ENCODE peak calls at places on chromosomes 11 and 22, in six cellular contexts. One of them, this sample, is unnamed.

GRCh38 chr11:12174145-12175143 is 64.1 kb downstream of the MICAL2 start:
- DNase-seq in activated effector memory CD4-positive, alpha-beta T cell treated with Interleukin-2 at 50 U/mL for 16 hours: no peak
- DNase-seq in tibial artery: no peak
- DNase-seq in coronary artery: peak; percentile 46
- DNase-seq in activated CD8-positive, alpha-beta memory T cell treated with anti-CD3 and anti-CD28 coated beads, Interleukin-2, amount 50 U/mL, for 48 hours: no peak
- DNase-seq in hippocampal formation: peak; percentile 26
- DNase-seq in this sample: no peak

GRCh38 chr11:9893474-9893873 is 229.6 kb downstream of the SWAP70 start:
- DNase-seq in activated effector memory CD4-positive, alpha-beta T cell treated with Interleukin-2 at 50 U/mL for 16 hours: no peak
- DNase-seq in tibial artery: no peak
- DNase-seq in coronary artery: no peak
- DNase-seq in activated CD8-positive, alpha-beta memory T cell treated with anti-CD3 and anti-CD28 coated beads, Interleukin-2, amount 50 U/mL, for 48 hours: no peak
- DNase-seq in hippocampal formation: no peak
- DNase-seq in this sample: no peak

GRCh38 chr22:40014661-40015255 is 20.0 kb downstream of the FAM83F start:
- DNase-seq in activated effector memory CD4-positive, alpha-beta T cell treated with Interleukin-2 at 50 U/mL for 16 hours: no peak
- DNase-seq in tibial artery: no peak
- DNase-seq in coronary artery: no peak
- DNase-seq in activated CD8-positive, alpha-beta memory T cell treated with anti-CD3 and anti-CD28 coated beads, Interleukin-2, amount 50 U/mL, for 48 hours: no peak
- DNase-seq in hippocampal formation: no peak
- DNase-seq in this sample: no peak

GRCh38 chr11:5631969-5632635 is 7.3 kb downstream of the TRIM34 start:
- DNase-seq in activated effector memory CD4-positive, alpha-beta T cell treated with Interleukin-2 at 50 U/mL for 16 hours: no peak
- DNase-seq in tibial artery: no peak
- DNase-seq in coronary artery: no peak
- DNase-seq in activated CD8-positive, alpha-beta memory T cell treated with anti-CD3 and anti-CD28 coated beads, Interleukin-2, amount 50 U/mL, for 48 hours: no peak
- DNase-seq in hippocampal formation: no peak
- DNase-seq in this sample: no peak

GRCh38 chr22:37345863-37346514 is 63.7 kb downstream of the CYTH4 start:
- DNase-seq in activated effector memory CD4-positive, alpha-beta T cell treated with Interleukin-2 at 50 U/mL for 16 hours: no peak
- DNase-seq in tibial artery: no peak
- DNase-seq in coronary artery: no peak
- DNase-seq in activated CD8-positive, alpha-beta memory T cell treated with anti-CD3 and anti-CD28 coated beads, Interleukin-2, amount 50 U/mL, for 48 hours: no peak
- DNase-seq in hippocampal formation: no peak
- DNase-seq in this sample: no peak

GRCh38 chr22:27032121-27032761 is 374.9 kb downstream of the MIAT start:
- DNase-seq in activated effector memory CD4-positive, alpha-beta T cell treated with Interleukin-2 at 50 U/mL for 16 hours: no peak
- DNase-seq in tibial artery: peak; percentile 36
- DNase-seq in coronary artery: peak; percentile 79
- DNase-seq in activated CD8-positive, alpha-beta memory T cell treated with anti-CD3 and anti-CD28 coated beads, Interleukin-2, amount 50 U/mL, for 48 hours: no peak
- DNase-seq in hippocampal formation: peak; percentile 46
- DNase-seq in this sample: no peak

GRCh38 chr11:116415095-116415494 is 357.7 kb downstream of the BUD13 start:
- DNase-seq in activated effector memory CD4-positive, alpha-beta T cell treated with Interleukin-2 at 50 U/mL for 16 hours: no peak
- DNase-seq in tibial artery: no peak
- DNase-seq in coronary artery: no peak
- DNase-seq in activated CD8-positive, alpha-beta memory T cell treated with anti-CD3 and anti-CD28 coated beads, Interleukin-2, amount 50 U/mL, for 48 hours: no peak
- DNase-seq in hippocampal formation: peak; percentile 28
- DNase-seq in this sample: no peak

GRCh38 chr22:26041931-26042330 is 127.3 kb upstream of the SEZ6L start:
- DNase-seq in activated effector memory CD4-positive, alpha-beta T cell treated with Interleukin-2 at 50 U/mL for 16 hours: no peak
- DNase-seq in tibial artery: no peak
- DNase-seq in coronary artery: no peak
- DNase-seq in activated CD8-positive, alpha-beta memory T cell treated with anti-CD3 and anti-CD28 coated beads, Interleukin-2, amount 50 U/mL, for 48 hours: no peak
- DNase-seq in hippocampal formation: no peak
- DNase-seq in this sample: no peak

GRCh38 chr22:48979482-48979881 is 848.2 kb downstream of the BRD1 start:
- DNase-seq in activated effector memory CD4-positive, alpha-beta T cell treated with Interleukin-2 at 50 U/mL for 16 hours: no peak
- DNase-seq in tibial artery: no peak
- DNase-seq in coronary artery: no peak
- DNase-seq in activated CD8-positive, alpha-beta memory T cell treated with anti-CD3 and anti-CD28 coated beads, Interleukin-2, amount 50 U/mL, for 48 hours: no peak
- DNase-seq in hippocampal formation: no peak
- DNase-seq in this sample: no peak

GRCh38 chr11:88478136-88478785 is 140.7 kb upstream of the CTSC start:
- DNase-seq in activated effector memory CD4-positive, alpha-beta T cell treated with Interleukin-2 at 50 U/mL for 16 hours: no peak
- DNase-seq in tibial artery: no peak
- DNase-seq in coronary artery: no peak
- DNase-seq in activated CD8-positive, alpha-beta memory T cell treated with anti-CD3 and anti-CD28 coated beads, Interleukin-2, amount 50 U/mL, for 48 hours: no peak
- DNase-seq in hippocampal formation: no peak
- DNase-seq in this sample: no peak

GRCh38 chr11:27621440-27622161 is 78.7 kb downstream of the BDNF start:
- DNase-seq in activated effector memory CD4-positive, alpha-beta T cell treated with Interleukin-2 at 50 U/mL for 16 hours: no peak
- DNase-seq in tibial artery: no peak
- DNase-seq in coronary artery: no peak
- DNase-seq in activated CD8-positive, alpha-beta memory T cell treated with anti-CD3 and anti-CD28 coated beads, Interleukin-2, amount 50 U/mL, for 48 hours: no peak
- DNase-seq in hippocampal formation: no peak
- DNase-seq in this sample: no peak

GRCh38 chr11:33399421-33399820 is 142.2 kb downstream of the HIPK3 start:
- DNase-seq in activated effector memory CD4-positive, alpha-beta T cell treated with Interleukin-2 at 50 U/mL for 16 hours: no peak
- DNase-seq in tibial artery: no peak
- DNase-seq in coronary artery: no peak
- DNase-seq in activated CD8-positive, alpha-beta memory T cell treated with anti-CD3 and anti-CD28 coated beads, Interleukin-2, amount 50 U/mL, for 48 hours: no peak
- DNase-seq in hippocampal formation: no peak
- DNase-seq in this sample: no peak

GRCh38 chr11:2219318-2220017 is 47.9 kb upstream of the TH start:
- DNase-seq in activated effector memory CD4-positive, alpha-beta T cell treated with Interleukin-2 at 50 U/mL for 16 hours: no peak
- DNase-seq in tibial artery: no peak
- DNase-seq in coronary artery: no peak
- DNase-seq in activated CD8-positive, alpha-beta memory T cell treated with anti-CD3 and anti-CD28 coated beads, Interleukin-2, amount 50 U/mL, for 48 hours: no peak
- DNase-seq in hippocampal formation: no peak
- DNase-seq in this sample: peak; percentile 4

GRCh38 chr11:33737362-33737821 is 1.2 kb upstream of the CD59 start:
- DNase-seq in activated effector memory CD4-positive, alpha-beta T cell treated with Interleukin-2 at 50 U/mL for 16 hours: no peak
- DNase-seq in tibial artery: no peak
- DNase-seq in coronary artery: no peak
- DNase-seq in activated CD8-positive, alpha-beta memory T cell treated with anti-CD3 and anti-CD28 coated beads, Interleukin-2, amount 50 U/mL, for 48 hours: no peak
- DNase-seq in hippocampal formation: no peak
- DNase-seq in this sample: no peak

GRCh38 chr22:27552863-27553262 is 248.7 kb downstream of the MN1 start:
- DNase-seq in activated effector memory CD4-positive, alpha-beta T cell treated with Interleukin-2 at 50 U/mL for 16 hours: no peak
- DNase-seq in tibial artery: no peak
- DNase-seq in coronary artery: no peak
- DNase-seq in activated CD8-positive, alpha-beta memory T cell treated with anti-CD3 and anti-CD28 coated beads, Interleukin-2, amount 50 U/mL, for 48 hours: no peak
- DNase-seq in hippocampal formation: no peak
- DNase-seq in this sample: no peak

GRCh38 chr11:64930346-64930745 is 5.3 kb downstream of the GPHA2 start:
- DNase-seq in activated effector memory CD4-positive, alpha-beta T cell treated with Interleukin-2 at 50 U/mL for 16 hours: no peak
- DNase-seq in tibial artery: no peak
- DNase-seq in coronary artery: no peak
- DNase-seq in activated CD8-positive, alpha-beta memory T cell treated with anti-CD3 and anti-CD28 coated beads, Interleukin-2, amount 50 U/mL, for 48 hours: no peak
- DNase-seq in hippocampal formation: no peak
- DNase-seq in this sample: no peak

GRCh38 chr11:12397953-12398352 is 20.6 kb downstream of the PARVA start:
- DNase-seq in activated effector memory CD4-positive, alpha-beta T cell treated with Interleukin-2 at 50 U/mL for 16 hours: no peak
- DNase-seq in tibial artery: peak; percentile 55
- DNase-seq in coronary artery: no peak
- DNase-seq in activated CD8-positive, alpha-beta memory T cell treated with anti-CD3 and anti-CD28 coated beads, Interleukin-2, amount 50 U/mL, for 48 hours: no peak
- DNase-seq in hippocampal formation: no peak
- DNase-seq in this sample: no peak

GRCh38 chr11:46159694-46160093 is 38.4 kb upstream of the PHF21A start:
- DNase-seq in activated effector memory CD4-positive, alpha-beta T cell treated with Interleukin-2 at 50 U/mL for 16 hours: no peak
- DNase-seq in tibial artery: no peak
- DNase-seq in coronary artery: no peak
- DNase-seq in activated CD8-positive, alpha-beta memory T cell treated with anti-CD3 and anti-CD28 coated beads, Interleukin-2, amount 50 U/mL, for 48 hours: no peak
- DNase-seq in hippocampal formation: no peak
- DNase-seq in this sample: no peak

GRCh38 chr22:37028692-37029674 is 9.4 kb downstream of the MPST start:
- DNase-seq in activated effector memory CD4-positive, alpha-beta T cell treated with Interleukin-2 at 50 U/mL for 16 hours: no peak
- DNase-seq in tibial artery: no peak
- DNase-seq in coronary artery: no peak
- DNase-seq in activated CD8-positive, alpha-beta memory T cell treated with anti-CD3 and anti-CD28 coated beads, Interleukin-2, amount 50 U/mL, for 48 hours: no peak
- DNase-seq in hippocampal formation: no peak
- DNase-seq in this sample: no peak

GRCh38 chr11:108670381-108670930 is 5.6 kb downstream of the DDX10 start:
- DNase-seq in activated effector memory CD4-positive, alpha-beta T cell treated with Interleukin-2 at 50 U/mL for 16 hours: no peak
- DNase-seq in tibial artery: no peak
- DNase-seq in coronary artery: no peak
- DNase-seq in activated CD8-positive, alpha-beta memory T cell treated with anti-CD3 and anti-CD28 coated beads, Interleukin-2, amount 50 U/mL, for 48 hours: no peak
- DNase-seq in hippocampal formation: no peak
- DNase-seq in this sample: no peak

GRCh38 chr11:2940166-2940929 is 11.1 kb upstream of the PHLDA2 start:
- DNase-seq in activated effector memory CD4-positive, alpha-beta T cell treated with Interleukin-2 at 50 U/mL for 16 hours: no peak
- DNase-seq in tibial artery: no peak
- DNase-seq in coronary artery: peak; percentile 74
- DNase-seq in activated CD8-positive, alpha-beta memory T cell treated with anti-CD3 and anti-CD28 coated beads, Interleukin-2, amount 50 U/mL, for 48 hours: peak; percentile 71
- DNase-seq in hippocampal formation: no peak
- DNase-seq in this sample: peak; percentile 44

GRCh38 chr11:117786099-117786870 is 10.7 kb downstream of the DSCAML1 start:
- DNase-seq in activated effector memory CD4-positive, alpha-beta T cell treated with Interleukin-2 at 50 U/mL for 16 hours: no peak
- DNase-seq in tibial artery: no peak
- DNase-seq in coronary artery: no peak
- DNase-seq in activated CD8-positive, alpha-beta memory T cell treated with anti-CD3 and anti-CD28 coated beads, Interleukin-2, amount 50 U/mL, for 48 hours: no peak
- DNase-seq in hippocampal formation: no peak
- DNase-seq in this sample: no peak

GRCh38 chr11:117146521-117146920 is 2.4 kb downstream of the PAFAH1B2 start:
- DNase-seq in activated effector memory CD4-positive, alpha-beta T cell treated with Interleukin-2 at 50 U/mL for 16 hours: no peak
- DNase-seq in tibial artery: no peak
- DNase-seq in coronary artery: no peak
- DNase-seq in activated CD8-positive, alpha-beta memory T cell treated with anti-CD3 and anti-CD28 coated beads, Interleukin-2, amount 50 U/mL, for 48 hours: no peak
- DNase-seq in hippocampal formation: no peak
- DNase-seq in this sample: no peak

GRCh38 chr11:17386331-17387084 is 2.0 kb downstream of the KCNJ11 start:
- DNase-seq in activated effector memory CD4-positive, alpha-beta T cell treated with Interleukin-2 at 50 U/mL for 16 hours: no peak
- DNase-seq in tibial artery: peak; percentile 47
- DNase-seq in coronary artery: no peak
- DNase-seq in activated CD8-positive, alpha-beta memory T cell treated with anti-CD3 and anti-CD28 coated beads, Interleukin-2, amount 50 U/mL, for 48 hours: peak; percentile 66
- DNase-seq in hippocampal formation: peak; percentile 60
- DNase-seq in this sample: peak; percentile 46

GRCh38 chr22:26585104-26585790 is 4.7 kb downstream of the TPST2 start:
- DNase-seq in activated effector memory CD4-positive, alpha-beta T cell treated with Interleukin-2 at 50 U/mL for 16 hours: no peak
- DNase-seq in tibial artery: peak; percentile 45
- DNase-seq in coronary artery: peak; percentile 79
- DNase-seq in activated CD8-positive, alpha-beta memory T cell treated with anti-CD3 and anti-CD28 coated beads, Interleukin-2, amount 50 U/mL, for 48 hours: no peak
- DNase-seq in hippocampal formation: no peak
- DNase-seq in this sample: no peak

GRCh38 chr11:66190776-66191175 is 77.7 kb upstream of the RAB1B start:
- DNase-seq in activated effector memory CD4-positive, alpha-beta T cell treated with Interleukin-2 at 50 U/mL for 16 hours: no peak
- DNase-seq in tibial artery: no peak
- DNase-seq in coronary artery: no peak
- DNase-seq in activated CD8-positive, alpha-beta memory T cell treated with anti-CD3 and anti-CD28 coated beads, Interleukin-2, amount 50 U/mL, for 48 hours: no peak
- DNase-seq in hippocampal formation: no peak
- DNase-seq in this sample: no peak

GRCh38 chr11:81990659-81991443 is 742.8 kb downstream of the FAM181B start:
- DNase-seq in activated effector memory CD4-positive, alpha-beta T cell treated with Interleukin-2 at 50 U/mL for 16 hours: no peak
- DNase-seq in tibial artery: no peak
- DNase-seq in coronary artery: no peak
- DNase-seq in activated CD8-positive, alpha-beta memory T cell treated with anti-CD3 and anti-CD28 coated beads, Interleukin-2, amount 50 U/mL, for 48 hours: no peak
- DNase-seq in hippocampal formation: no peak
- DNase-seq in this sample: no peak

GRCh38 chr22:33570110-33570509 is 350.2 kb downstream of the LARGE1 start:
- DNase-seq in activated effector memory CD4-positive, alpha-beta T cell treated with Interleukin-2 at 50 U/mL for 16 hours: no peak
- DNase-seq in tibial artery: no peak
- DNase-seq in coronary artery: no peak
- DNase-seq in activated CD8-positive, alpha-beta memory T cell treated with anti-CD3 and anti-CD28 coated beads, Interleukin-2, amount 50 U/mL, for 48 hours: no peak
- DNase-seq in hippocampal formation: no peak
- DNase-seq in this sample: no peak

GRCh38 chr11:20337526-20338154 is 25.9 kb upstream of the HTATIP2 start:
- DNase-seq in activated effector memory CD4-positive, alpha-beta T cell treated with Interleukin-2 at 50 U/mL for 16 hours: no peak
- DNase-seq in tibial artery: no peak
- DNase-seq in coronary artery: no peak
- DNase-seq in activated CD8-positive, alpha-beta memory T cell treated with anti-CD3 and anti-CD28 coated beads, Interleukin-2, amount 50 U/mL, for 48 hours: no peak
- DNase-seq in hippocampal formation: peak; percentile 33
- DNase-seq in this sample: no peak

GRCh38 chr11:124481365-124482323 is 36.1 kb upstream of the OR8B8 start:
- DNase-seq in activated effector memory CD4-positive, alpha-beta T cell treated with Interleukin-2 at 50 U/mL for 16 hours: no peak
- DNase-seq in tibial artery: peak; percentile 35
- DNase-seq in coronary artery: no peak
- DNase-seq in activated CD8-positive, alpha-beta memory T cell treated with anti-CD3 and anti-CD28 coated beads, Interleukin-2, amount 50 U/mL, for 48 hours: no peak
- DNase-seq in hippocampal formation: no peak
- DNase-seq in this sample: peak; percentile 11

GRCh38 chr11:44625759-44626523 is 60.5 kb downstream of the CD82 start:
- DNase-seq in activated effector memory CD4-positive, alpha-beta T cell treated with Interleukin-2 at 50 U/mL for 16 hours: no peak
- DNase-seq in tibial artery: no peak
- DNase-seq in coronary artery: peak; percentile 64
- DNase-seq in activated CD8-positive, alpha-beta memory T cell treated with anti-CD3 and anti-CD28 coated beads, Interleukin-2, amount 50 U/mL, for 48 hours: peak; percentile 50
- DNase-seq in hippocampal formation: no peak
- DNase-seq in this sample: peak; percentile 8

GRCh38 chr11:124843616-124843910 is 21.7 kb upstream of the ROBO3 start:
- DNase-seq in activated effector memory CD4-positive, alpha-beta T cell treated with Interleukin-2 at 50 U/mL for 16 hours: no peak
- DNase-seq in tibial artery: no peak
- DNase-seq in coronary artery: no peak
- DNase-seq in activated CD8-positive, alpha-beta memory T cell treated with anti-CD3 and anti-CD28 coated beads, Interleukin-2, amount 50 U/mL, for 48 hours: no peak
- DNase-seq in hippocampal formation: no peak
- DNase-seq in this sample: no peak

GRCh38 chr11:25039165-25039564 is 542.3 kb downstream of the LUZP2 start:
- DNase-seq in activated effector memory CD4-positive, alpha-beta T cell treated with Interleukin-2 at 50 U/mL for 16 hours: no peak
- DNase-seq in tibial artery: no peak
- DNase-seq in coronary artery: no peak
- DNase-seq in activated CD8-positive, alpha-beta memory T cell treated with anti-CD3 and anti-CD28 coated beads, Interleukin-2, amount 50 U/mL, for 48 hours: no peak
- DNase-seq in hippocampal formation: no peak
- DNase-seq in this sample: no peak

GRCh38 chr11:77400306-77400705 is 73.6 kb downstream of the PAK1 start:
- DNase-seq in activated effector memory CD4-positive, alpha-beta T cell treated with Interleukin-2 at 50 U/mL for 16 hours: no peak
- DNase-seq in tibial artery: no peak
- DNase-seq in coronary artery: no peak
- DNase-seq in activated CD8-positive, alpha-beta memory T cell treated with anti-CD3 and anti-CD28 coated beads, Interleukin-2, amount 50 U/mL, for 48 hours: no peak
- DNase-seq in hippocampal formation: no peak
- DNase-seq in this sample: no peak

GRCh38 chr11:101043940-101044339 is 85.7 kb downstream of the PGR start:
- DNase-seq in activated effector memory CD4-positive, alpha-beta T cell treated with Interleukin-2 at 50 U/mL for 16 hours: no peak
- DNase-seq in tibial artery: no peak
- DNase-seq in coronary artery: no peak
- DNase-seq in activated CD8-positive, alpha-beta memory T cell treated with anti-CD3 and anti-CD28 coated beads, Interleukin-2, amount 50 U/mL, for 48 hours: no peak
- DNase-seq in hippocampal formation: no peak
- DNase-seq in this sample: no peak

GRCh38 chr11:70423523-70424505 is 25.5 kb downstream of the CTTN start:
- DNase-seq in activated effector memory CD4-positive, alpha-beta T cell treated with Interleukin-2 at 50 U/mL for 16 hours: no peak
- DNase-seq in tibial artery: no peak
- DNase-seq in coronary artery: no peak
- DNase-seq in activated CD8-positive, alpha-beta memory T cell treated with anti-CD3 and anti-CD28 coated beads, Interleukin-2, amount 50 U/mL, for 48 hours: peak; percentile 76
- DNase-seq in hippocampal formation: no peak
- DNase-seq in this sample: no peak

GRCh38 chr11:19931141-19931767 is 218.6 kb downstream of the NAV2 start:
- DNase-seq in activated effector memory CD4-positive, alpha-beta T cell treated with Interleukin-2 at 50 U/mL for 16 hours: no peak
- DNase-seq in tibial artery: no peak
- DNase-seq in coronary artery: peak; percentile 54
- DNase-seq in activated CD8-positive, alpha-beta memory T cell treated with anti-CD3 and anti-CD28 coated beads, Interleukin-2, amount 50 U/mL, for 48 hours: no peak
- DNase-seq in hippocampal formation: no peak
- DNase-seq in this sample: no peak

This sample was measured in activated T-helper 2 cell treated with anti-CD3 and anti-CD28 coated beads, Interferon-gamma antibody, Interleukin-2, Interleukin-4, amounts not matched to agents 10 μg/mL and 5 μg/mL and 100 μg/mL, durations not matched to agents 14 hours and 24 hours and 36 hours.